ENCODE peak calls at places on chromosome 1, in ten cellular contexts. Y is Peyer's patch, O is RWPE1, V is NCI-H1092 treated with DMSO at 0.1 percent for 48 hours, R is GM20000, H is omental fat pad, T is G401, F is NCI-H1105, Q is Daoy, N is MV-4-11. W is an unnamed sample.

GRCh38 chr1:154559496-154559950 is 1.1 kb upstream of the UBE2Q1 start:
- DNase-seq in Q (peak; percentile 91), F (peak; percentile 93), Y (peak; percentile 92), O (peak; percentile 70), N (peak; percentile 85), T (peak; percentile 97), V (peak; percentile 95), H (peak; percentile 49), R (peak; percentile 83), W (peak; percentile 90)

GRCh38 chr1:24483441-24483840 is 19.2 kb upstream of the RCAN3 start:
- DNase-seq in V (no peak), N (no peak), T (no peak), Y (no peak), Q (no peak), R (no peak), F (no peak), O (no peak), H (no peak), W (no peak)

GRCh38 chr1:160862151-160863061 is at the start of gene CD244:
- DNase-seq in R (peak; percentile 74), T (no peak), N (peak; percentile 97), F (no peak), Y (peak; percentile 78), O (no peak), H (no peak), V (no peak), Q (peak; percentile 64), W (no peak)

GRCh38 chr1:222384536-222384935 is 163.4 kb downstream of the HHIPL2 start:
- DNase-seq in Q (no peak), N (no peak), H (no peak), Y (no peak), V (no peak), F (no peak), R (no peak), T (no peak), O (no peak), W (no peak)

GRCh38 chr1:99502400-99502799 is 143.5 kb upstream of the PALMD start:
- DNase-seq in T (no peak), Q (no peak), H (no peak), Y (no peak), O (no peak), V (no peak), R (no peak), N (no peak), F (no peak), W (no peak)

GRCh38 chr1:20446796-20447195 is 39.2 kb downstream of the CAMK2N1 start:
- DNase-seq in F (no peak), N (no peak), Q (peak; percentile 55), H (no peak), Y (no peak), R (no peak), O (peak; percentile 66), T (no peak), V (no peak), W (no peak)

GRCh38 chr1:211788626-211789025 is 41.9 kb downstream of the LPGAT1 start:
- DNase-seq in R (no peak), F (no peak), Q (no peak), O (no peak), T (no peak), Y (no peak), H (no peak), N (no peak), V (no peak), W (no peak)

GRCh38 chr1:100757946-100758345 is 38.4 kb downstream of the VCAM1 start:
- DNase-seq in Y (no peak), T (no peak), V (no peak), R (no peak), F (no peak), H (no peak), N (no peak), O (no peak), Q (no peak), W (no peak)

GRCh38 chr1:71019248-71019647 is 28.4 kb downstream of the PTGER3 start:
- DNase-seq in V (no peak), Q (no peak), R (no peak), Y (no peak), O (no peak), H (no peak), N (no peak), F (no peak), T (no peak), W (no peak)

GRCh38 chr1:3064296-3064850 is 4.6 kb upstream of the PRDM16 start:
- DNase-seq in H (no peak), T (no peak), F (no peak), R (no peak), Q (no peak), Y (no peak), N (no peak), O (no peak), V (no peak), W (no peak)

GRCh38 chr1:96713649-96714048 is 7.9 kb upstream of the PTBP2 start:
- DNase-seq in N (no peak), Q (no peak), F (no peak), R (no peak), V (no peak), O (no peak), H (no peak), Y (no peak), T (no peak), W (no peak)

GRCh38 chr1:47684964-47685762 is 247.3 kb downstream of the FOXD2 start:
- DNase-seq in F (no peak), V (no peak), Q (peak; percentile 41), O (no peak), N (no peak), T (peak; percentile 49), R (no peak), H (no peak), Y (no peak), W (no peak)